ENCODE peak calls at places on chromosomes 2 and 18, in seven cellular contexts. F, H, X, E, B, I and M are unnamed samples.

GRCh38 chr2:122390406-122390805 is 635.0 kb downstream of the TSN start:
- DNase-seq in I (peak; percentile 21), X (no peak), B (no peak), H (no peak), F (no peak), E (peak; percentile 14), M (no peak)

GRCh38 chr2:104793971-104794370 is 59.9 kb upstream of the POU3F3 start:
- DNase-seq in X (no peak), E (peak; percentile 29), F (no peak), I (no peak), H (no peak), B (no peak), M (no peak)

GRCh38 chr2:230925443-230925878 is 419 bp upstream of the GPR55 start:
- DNase-seq in I (no peak), F (peak; percentile 66), E (no peak), H (no peak), B (no peak), X (no peak), M (no peak)

GRCh38 chr2:227098162-227098515 is 65.9 kb downstream of the COL4A4 start:
- DNase-seq in H (no peak), F (no peak), B (no peak), X (no peak), I (no peak), E (no peak), M (no peak)

GRCh38 chr18:59959079-59959478 is 59.3 kb downstream of the PMAIP1 start:
- DNase-seq in I (no peak), F (no peak), E (no peak), X (no peak), H (no peak), B (no peak), M (no peak)

GRCh38 chr2:204453730-204454167 is 91.5 kb upstream of the PARD3B start:
- DNase-seq in B (peak; percentile 62), H (peak; percentile 13), I (no peak), F (no peak), X (no peak), E (peak; percentile 26), M (peak; percentile 23)

GRCh38 chr2:145344076-145344724 is 824.3 kb upstream of the ZEB2 start:
- DNase-seq in I (no peak), F (no peak), X (no peak), H (no peak), B (no peak), E (peak; percentile 6), M (no peak)

GRCh38 chr2:95385570-95385984 is 16.9 kb upstream of the FAHD2A start:
- DNase-seq in X (no peak), B (no peak), E (no peak), I (no peak), H (no peak), F (no peak), M (no peak)

GRCh38 chr18:64083906-64084305 is 65.0 kb downstream of the LINC00305 start:
- DNase-seq in I (no peak), E (no peak), F (no peak), X (no peak), B (no peak), H (no peak), M (no peak)

GRCh38 chr2:109054865-109055264 is 65.8 kb upstream of the EDAR start:
- DNase-seq in B (no peak), I (no peak), H (no peak), F (no peak), X (no peak), E (no peak), M (no peak)

GRCh38 chr2:112626604-112627059 is 19.1 kb upstream of the SLC20A1 start:
- DNase-seq in H (peak; percentile 68), E (peak; percentile 79), F (peak; percentile 75), B (no peak), X (no peak), I (peak; percentile 71), M (peak; percentile 79)

GRCh38 chr2:126771501-126772195 is 115.7 kb downstream of the GYPC start:
- DNase-seq in F (no peak), H (no peak), E (no peak), X (no peak), B (no peak), I (no peak), M (no peak)

GRCh38 chr2:205763708-205764501 is 81.6 kb downstream of the NRP2 start:
- DNase-seq in H (no peak), X (peak; percentile 46), E (peak; percentile 91), F (no peak), B (no peak), I (peak; percentile 60), M (peak; percentile 63)

GRCh38 chr2:63654959-63655358 is 66.2 kb downstream of the MDH1 start:
- DNase-seq in I (peak; percentile 35), B (no peak), X (no peak), F (peak; percentile 26), E (peak; percentile 33), H (no peak), M (peak; percentile 54)

GRCh38 chr2:119117408-119117807 is 41.1 kb downstream of the C1QL2 start:
- DNase-seq in B (no peak), X (no peak), H (no peak), I (no peak), F (no peak), E (no peak), M (no peak)

GRCh38 chr2:16546128-16546754 is 119.4 kb downstream of the CYRIA start:
- DNase-seq in X (no peak), B (no peak), I (peak; percentile 9), F (no peak), H (no peak), E (peak; percentile 67), M (peak; percentile 4)

GRCh38 chr2:79670198-79670597 is 157.3 kb downstream of the CTNNA2 start:
- DNase-seq in B (no peak), F (no peak), E (no peak), H (no peak), I (no peak), X (no peak), M (no peak)

GRCh38 chr2:120438301-120439066 is 92.5 kb downstream of the INHBB start:
- DNase-seq in I (no peak), E (no peak), X (no peak), H (no peak), F (no peak), B (no peak), M (no peak)

GRCh38 chr18:48222118-48222517 is 187.1 kb downstream of the ZBTB7C start:
- DNase-seq in X (no peak), F (no peak), H (peak; percentile 99), I (peak; percentile 28), B (peak; percentile 79), E (peak; percentile 80), M (peak; percentile 27)

GRCh38 chr18:7038330-7038846 is 79.2 kb downstream of the LAMA1 start:
- DNase-seq in X (peak; percentile 94), E (peak; percentile 100), F (no peak), H (peak; percentile 44), B (peak; percentile 73), I (no peak), M (peak; percentile 88)

GRCh38 chr2:61368687-61369665 is 101.9 kb downstream of the USP34 start:
- DNase-seq in X (no peak), I (peak; percentile 12), F (peak; percentile 23), B (no peak), E (no peak), H (no peak), M (no peak)

GRCh38 chr2:20608666-20609348 is 42.1 kb downstream of the HS1BP3 start:
- DNase-seq in E (no peak), I (no peak), H (no peak), B (no peak), X (no peak), F (no peak), M (no peak)

GRCh38 chr2:64404743-64405142 is 49.2 kb upstream of the LGALSL start:
- DNase-seq in X (no peak), E (peak; percentile 65), F (no peak), B (peak; percentile 52), H (no peak), I (no peak), M (peak; percentile 42)

GRCh38 chr18:515838-516237 is 15.3 kb upstream of the COLEC12 start:
- DNase-seq in X (no peak), E (peak; percentile 66), F (no peak), I (no peak), B (no peak), H (no peak), M (no peak)

GRCh38 chr2:73946666-73947065 is 20.0 kb downstream of the DGUOK start:
- DNase-seq in X (no peak), H (no peak), B (no peak), I (no peak), F (no peak), E (no peak), M (no peak)

GRCh38 chr2:102485151-102485769 is 12.2 kb downstream of the SLC9A4 start:
- DNase-seq in B (peak; percentile 5), F (no peak), I (no peak), H (no peak), X (no peak), E (no peak), M (peak; percentile 46)

GRCh38 chr18:79511671-79512301 is 116.1 kb downstream of the NFATC1 start:
- DNase-seq in E (no peak), X (no peak), B (peak; percentile 38), F (no peak), H (no peak), I (no peak), M (no peak)

GRCh38 chr2:225072444-225072843 is 30.2 kb upstream of the DOCK10 start:
- DNase-seq in F (no peak), B (no peak), H (no peak), E (no peak), I (no peak), X (no peak), M (no peak)

GRCh38 chr18:61470111-61470673 is 137.0 kb downstream of the CDH20 start:
- DNase-seq in X (no peak), B (no peak), F (no peak), I (no peak), E (no peak), H (no peak), M (no peak)

GRCh38 chr2:101546376-101547058 is 71.6 kb upstream of the RFX8 start:
- DNase-seq in I (no peak), X (no peak), E (peak; percentile 53), B (no peak), H (no peak), F (no peak), M (peak; percentile 60)

GRCh38 chr18:59821983-59822382 is 77.8 kb upstream of the PMAIP1 start:
- DNase-seq in E (no peak), F (no peak), B (no peak), I (no peak), H (no peak), X (no peak), M (peak; percentile 41)

GRCh38 chr2:85926931-85927527 is 38.2 kb upstream of the ST3GAL5 start:
- DNase-seq in H (no peak), E (peak; percentile 49), X (no peak), B (peak; percentile 40), F (no peak), I (no peak), M (peak; percentile 40)

GRCh38 chr2:220315098-220315785 is 687.8 kb downstream of the SLC4A3 start:
- DNase-seq in E (no peak), F (no peak), I (no peak), H (no peak), B (no peak), X (no peak), M (peak; percentile 68)

GRCh38 chr18:10271481-10271880 is 183.0 kb upstream of the APCDD1 start:
- DNase-seq in F (no peak), H (no peak), B (no peak), E (no peak), I (no peak), X (no peak), M (peak; percentile 55)

GRCh38 chr18:23572570-23572969 is 13.7 kb downstream of the NPC1 start:
- DNase-seq in H (no peak), X (no peak), F (no peak), I (no peak), E (no peak), B (no peak), M (no peak)

GRCh38 chr18:2903006-2903405 is 56.2 kb downstream of the EMILIN2 start:
- DNase-seq in F (no peak), B (peak; percentile 71), E (peak; percentile 75), H (no peak), X (no peak), I (no peak), M (peak; percentile 88)